ENCODE peak calls at places on chromosomes 5 and 9, in six cellular contexts. W, S, O, K, B and T are unnamed samples.

GRCh38 chr5:149046196-149046829 is 16.5 kb downstream of the SH3TC2 start:
- DNase-seq in B (no peak), O (no peak), K (no peak), S (no peak), W (no peak), T (no peak)

GRCh38 chr9:126613656-126614055 is at the start of gene LMX1B:
- DNase-seq in O (no peak), B (no peak), S (peak), W (no peak), K (peak), T (peak)

GRCh38 chr9:2087500-2088313 is 72.6 kb downstream of the SMARCA2 start:
- DNase-seq in K (no peak), O (no peak), S (no peak), W (no peak), B (no peak), T (no peak)

GRCh38 chr9:98182069-98182820 is 10.2 kb downstream of the CORO2A start:
- DNase-seq in B (no peak), O (no peak), W (no peak), K (peak), S (no peak), T (no peak)

GRCh38 chr5:110150199-110150598 is 460.5 kb downstream of the MAN2A1 start:
- DNase-seq in B (no peak), W (no peak), O (no peak), S (no peak), K (no peak), T (no peak)

GRCh38 chr9:137705443-137705863 is 86.6 kb downstream of the EHMT1 start:
- DNase-seq in B (no peak), W (no peak), O (no peak), K (no peak), S (no peak), T (no peak)

GRCh38 chr9:137385061-137385655 is 37.8 kb downstream of the EXD3 start:
- DNase-seq in S (peak), K (peak), W (no peak), B (no peak), O (no peak), T (no peak)

GRCh38 chr5:143679777-143680176 is 132.2 kb upstream of the HMHB1 start:
- DNase-seq in O (no peak), W (no peak), B (no peak), K (no peak), S (no peak), T (no peak)

GRCh38 chr5:83149671-83150070 is 72.3 kb downstream of the XRCC4 start:
- DNase-seq in B (peak), W (no peak), S (no peak), K (no peak), O (no peak), T (no peak)

GRCh38 chr9:21611896-21612295 is 129.8 kb upstream of the IFNE start:
- DNase-seq in K (no peak), W (no peak), B (no peak), S (no peak), O (no peak), T (no peak)

GRCh38 chr5:76325326-76325725 is 77.8 kb upstream of the IQGAP2 start:
- DNase-seq in W (no peak), S (no peak), K (no peak), B (no peak), O (no peak), T (no peak)

GRCh38 chr5:28397502-28397941 is 1359.1 kb upstream of the CDH9 start:
- DNase-seq in K (no peak), B (no peak), O (no peak), W (no peak), S (no peak), T (no peak)

GRCh38 chr5:134561871-134562296 is 36.4 kb downstream of the JADE2 start:
- DNase-seq in W (peak), O (no peak), S (peak), B (no peak), K (no peak), T (no peak)

GRCh38 chr5:176409765-176410164 is 6.6 kb downstream of the CLTB start:
- DNase-seq in W (no peak), B (no peak), S (no peak), K (no peak), O (no peak), T (no peak)

GRCh38 chr9:134575103-134575816 is 66.3 kb upstream of the COL5A1 start:
- DNase-seq in O (no peak), B (no peak), S (no peak), K (no peak), W (no peak), T (no peak)

GRCh38 chr5:40603378-40603777 is 76.3 kb upstream of the PTGER4 start:
- DNase-seq in O (no peak), S (no peak), W (no peak), K (no peak), B (no peak), T (no peak)

GRCh38 chr5:65791721-65792698 is 70.0 kb downstream of the NLN start:
- DNase-seq in B (no peak), O (peak), S (no peak), W (no peak), K (no peak), T (no peak)

GRCh38 chr5:150130493-150130922 is 25.1 kb downstream of the PDGFRB start:
- DNase-seq in S (no peak), B (no peak), K (no peak), O (no peak), W (no peak), T (no peak)

GRCh38 chr5:142201471-142201887 is 92.9 kb downstream of the NDFIP1 start:
- DNase-seq in B (peak), K (no peak), W (no peak), O (no peak), S (no peak), T (no peak)

GRCh38 chr5:138573949-138574670 is 1.1 kb downstream of the HSPA9 start:
- DNase-seq in K (no peak), B (no peak), S (no peak), W (no peak), O (no peak), T (no peak)

GRCh38 chr9:137095664-137096517 is 9.1 kb downstream of the MAN1B1 start:
- DNase-seq in B (no peak), S (no peak), W (no peak), O (no peak), K (no peak), T (no peak)

GRCh38 chr5:180126716-180127681 is 55.4 kb upstream of the RNF130 start:
- DNase-seq in K (peak), O (no peak), S (no peak), W (peak), B (no peak), T (peak)

GRCh38 chr5:118552731-118553360 is 435.5 kb downstream of the DTWD2 start:
- DNase-seq in B (no peak), K (no peak), W (no peak), S (no peak), O (no peak), T (no peak)

GRCh38 chr9:77015291-77016048 is 4.0 kb upstream of the FOXB2 start:
- DNase-seq in O (no peak), W (no peak), S (no peak), K (no peak), B (no peak), T (no peak)

GRCh38 chr9:106891286-106891685 is 28.3 kb downstream of the ZNF462 start:
- DNase-seq in O (no peak), S (no peak), W (no peak), B (no peak), K (no peak), T (no peak)

GRCh38 chr5:177022386-177023246 is at the start of gene ZNF346:
- DNase-seq in K (peak), S (peak), O (peak), W (peak), B (peak), T (peak)

GRCh38 chr5:98954392-98955028 is 25.7 kb upstream of the CHD1 start:
- DNase-seq in S (no peak), W (no peak), B (no peak), K (no peak), O (no peak), T (no peak)

GRCh38 chr5:59264641-59265245 is 628.8 kb downstream of the PDE4D start:
- DNase-seq in O (no peak), B (no peak), W (no peak), K (no peak), S (no peak), T (no peak)

GRCh38 chr9:118929317-118929716 is 439.9 kb downstream of the BRINP1 start:
- DNase-seq in B (no peak), K (no peak), O (no peak), W (no peak), S (no peak), T (no peak)

GRCh38 chr5:131952286-131952857 is 6.9 kb upstream of the MEIKIN start:
- DNase-seq in K (no peak), S (no peak), O (no peak), W (no peak), B (no peak), T (no peak)

GRCh38 chr9:89757776-89758528 is 153.1 kb downstream of the GADD45G start:
- DNase-seq in W (no peak), K (no peak), B (no peak), O (no peak), S (no peak), T (no peak)

GRCh38 chr9:128685636-128686489 is 3.2 kb upstream of the SET start:
- DNase-seq in B (no peak), S (no peak), W (no peak), K (no peak), O (no peak), T (no peak)

GRCh38 chr5:139649082-139649991 is 1.2 kb downstream of the CXXC5 start:
- DNase-seq in W (peak), K (peak), B (no peak), S (peak), O (no peak), T (no peak)

GRCh38 chr5:180618830-180619562 is 27.7 kb upstream of the SCGB3A1 start:
- DNase-seq in K (no peak), W (no peak), S (no peak), B (no peak), O (no peak), T (peak)

GRCh38 chr9:124271660-124272059 is 13.9 kb downstream of the NEK6 start:
- DNase-seq in O (no peak), W (no peak), S (no peak), B (no peak), K (no peak), T (no peak)

GRCh38 chr5:107557051-107557658 is 113.6 kb downstream of the EFNA5 start:
- DNase-seq in O (no peak), W (no peak), B (no peak), S (peak), K (peak), T (no peak)

GRCh38 chr9:81125446-81126092 is 563.8 kb downstream of the TLE1 start:
- DNase-seq in W (no peak), B (no peak), O (no peak), K (no peak), S (no peak), T (no peak)

GRCh38 chr5:124289122-124289521 is 457.3 kb downstream of the ZNF608 start:
- DNase-seq in K (no peak), W (peak), B (no peak), S (peak), O (peak), T (no peak)

GRCh38 chr5:111641533-111642230 is 115.3 kb downstream of the NREP start:
- DNase-seq in B (peak), K (no peak), S (no peak), O (no peak), W (no peak), T (no peak)

DNA sequence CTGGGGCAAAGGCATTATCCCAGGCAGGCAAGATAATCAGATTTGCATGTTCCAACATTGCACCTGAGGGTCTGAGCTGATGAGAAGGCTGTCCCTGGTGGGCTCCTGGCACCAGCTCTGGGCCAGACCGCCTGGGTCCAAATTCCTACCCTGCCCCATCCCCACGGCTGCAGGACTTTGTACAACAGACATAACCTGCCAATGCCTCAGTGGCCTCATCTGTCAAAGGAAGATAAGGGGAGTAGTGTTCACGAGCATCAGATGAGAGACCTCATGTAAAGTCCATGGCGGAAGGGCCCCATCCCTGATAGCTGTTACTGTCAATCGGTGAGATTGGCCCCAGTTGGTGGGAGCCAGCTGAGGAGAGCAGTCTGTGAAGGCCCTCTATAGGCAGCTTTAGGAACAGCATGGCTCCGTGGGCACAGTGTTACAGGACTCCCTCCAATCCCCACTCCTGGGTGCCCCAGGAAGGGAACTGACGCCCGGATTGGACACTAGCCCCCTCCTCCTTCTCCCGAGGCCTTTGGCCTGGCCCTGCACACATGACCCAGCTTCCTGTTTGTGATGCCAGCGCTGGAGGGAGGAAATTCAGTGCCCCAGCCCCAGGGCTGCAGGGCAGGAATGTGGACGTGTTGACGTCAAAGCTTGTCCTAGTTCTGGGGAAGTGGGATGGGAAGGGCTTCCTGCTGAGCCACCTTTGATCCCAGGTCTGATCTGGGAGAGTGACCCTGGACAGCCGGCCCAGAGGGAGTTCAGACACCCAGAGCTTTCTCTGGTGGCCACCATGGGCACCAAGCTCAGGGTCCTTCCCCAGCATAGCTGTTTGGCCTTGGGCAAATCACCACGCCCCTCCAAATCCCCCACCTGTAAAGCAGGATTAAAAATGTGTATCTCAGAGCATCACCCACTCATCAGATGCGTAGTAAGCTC is 56.2 kb downstream of the DUSP1 start:
- DNase-seq in K (peak), O (peak), W (peak), B (no peak), S (peak), T (peak)
- TF ChIP-seq CTCF in K (peak), O (peak), W (peak), B (peak), S (peak), T (peak)

GRCh38 chr9:6080154-6080716 is 64.8 kb upstream of the RANBP6 start:
- DNase-seq in B (peak), W (peak), O (peak), S (peak), K (peak), T (no peak)
- TF ChIP-seq CTCF in B (no peak), W (no peak), O (no peak), S (peak), K (no peak), T (no peak)

GRCh38 chr5:14794600-14795230 is 76.9 kb downstream of the ANKH start:
- DNase-seq in W (no peak), B (no peak), K (no peak), S (no peak), O (peak), T (no peak)
- TF ChIP-seq CTCF in W (no peak), B (no peak), K (no peak), S (no peak), O (no peak), T (no peak)

GRCh38 chr5:10607666-10608442 is 44.0 kb downstream of the ANKRD33B start:
- DNase-seq in O (no peak), S (peak), K (peak), W (peak), B (no peak), T (no peak)
- TF ChIP-seq CTCF in O (no peak), S (no peak), K (no peak), W (no peak), B (peak), T (peak)

DNA sequence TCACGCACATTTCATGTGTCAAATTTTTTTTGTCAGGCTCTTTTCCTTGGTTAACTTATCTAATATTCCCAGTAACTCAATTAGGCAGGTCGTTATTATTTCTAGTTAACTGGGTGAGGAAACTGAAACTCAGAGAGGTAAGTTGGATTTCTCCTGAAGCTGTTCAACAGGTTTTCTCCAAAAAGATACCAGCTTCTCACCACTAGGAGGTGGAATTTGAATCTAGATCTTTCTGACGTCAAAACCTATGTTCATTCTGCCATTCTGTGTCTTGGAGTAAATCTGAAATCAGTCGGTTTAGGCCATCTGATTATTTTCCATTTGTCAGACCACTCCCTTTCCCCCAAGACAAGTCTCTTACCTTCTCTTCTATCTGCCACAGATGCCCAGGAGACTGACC is 572.9 kb downstream of the ACTL7B start:
- DNase-seq in K (no peak), W (no peak), S (no peak), B (no peak), O (no peak), T (no peak)
- TF ChIP-seq CTCF in K (peak), W (no peak), S (no peak), B (peak), O (no peak), T (peak)

GRCh38 chr5:16776611-16777251 is 159.4 kb downstream of the MYO10 start:
- DNase-seq in B (no peak), K (peak), O (no peak), S (peak), W (no peak), T (no peak)
- TF ChIP-seq CTCF in B (no peak), K (peak), O (peak), S (peak), W (no peak), T (peak)